ENCODE peak calls at places on chromosomes 2 and 18, in six cellular contexts. One of them, this sample, is unnamed. For H3K4me1 and H3K9me3, the result is how much of the 10 kb centered on the place peaks cover.

GRCh38 chr2:241478166-241478565 is 30.2 kb downstream of the STK25 start:
- DNase-seq in spleen: peak
- DNase-seq in tibial nerve: no peak
- DNase-seq in sigmoid colon: no peak
- DNase-seq in stomach: no peak
- DNase-seq in esophagus squamous epithelium: no peak
- DNase-seq in this sample: peak

GRCh38 chr2:190649035-190649797 is at the start of gene NAB1:
- DNase-seq in spleen: peak
- DNase-seq in tibial nerve: peak
- DNase-seq in sigmoid colon: peak
- DNase-seq in stomach: peak
- DNase-seq in esophagus squamous epithelium: no peak
- DNase-seq in this sample: peak

GRCh38 chr2:129782618-129782960 is 196.9 kb upstream of the RAB6C start:
- DNase-seq in spleen: no peak
- DNase-seq in tibial nerve: no peak
- DNase-seq in sigmoid colon: no peak
- DNase-seq in stomach: no peak
- DNase-seq in esophagus squamous epithelium: no peak
- DNase-seq in this sample: peak

GRCh38 chr2:117941693-117942092 is 72.2 kb downstream of the CCDC93 start:
- DNase-seq in spleen: no peak
- DNase-seq in tibial nerve: no peak
- DNase-seq in sigmoid colon: no peak
- DNase-seq in stomach: no peak
- DNase-seq in esophagus squamous epithelium: no peak
- DNase-seq in this sample: no peak

GRCh38 chr2:177551989-177552413 is 159.4 kb downstream of the AGPS start:
- DNase-seq in spleen: no peak
- DNase-seq in tibial nerve: no peak
- DNase-seq in sigmoid colon: peak
- DNase-seq in stomach: peak
- DNase-seq in esophagus squamous epithelium: no peak
- DNase-seq in this sample: no peak

GRCh38 chr2:217293607-217294006 is 433.7 kb upstream of the TNP1 start:
- DNase-seq in spleen: no peak
- DNase-seq in tibial nerve: no peak
- DNase-seq in sigmoid colon: no peak
- DNase-seq in stomach: no peak
- DNase-seq in esophagus squamous epithelium: no peak
- DNase-seq in this sample: no peak

GRCh38 chr18:75502286-75502685 is 74.8 kb upstream of the SMIM21 start:
- DNase-seq in spleen: no peak
- DNase-seq in tibial nerve: no peak
- DNase-seq in sigmoid colon: no peak
- DNase-seq in stomach: no peak
- DNase-seq in esophagus squamous epithelium: no peak
- DNase-seq in this sample: no peak

GRCh38 chr2:10412380-10412779 is 35.7 kb downstream of the ODC1 start:
- DNase-seq in spleen: no peak
- DNase-seq in tibial nerve: no peak
- DNase-seq in sigmoid colon: no peak
- DNase-seq in stomach: no peak
- DNase-seq in esophagus squamous epithelium: no peak
- DNase-seq in this sample: no peak

GRCh38 chr2:188523901-188524300 is 232.2 kb downstream of the GULP1 start:
- DNase-seq in spleen: no peak
- DNase-seq in tibial nerve: no peak
- DNase-seq in sigmoid colon: no peak
- DNase-seq in stomach: no peak
- DNase-seq in esophagus squamous epithelium: no peak
- DNase-seq in this sample: no peak

GRCh38 chr18:32470136-32470712 is 458 bp downstream of the GAREM1 start:
- DNase-seq in spleen: peak
- DNase-seq in tibial nerve: peak
- DNase-seq in sigmoid colon: peak
- DNase-seq in stomach: peak
- DNase-seq in esophagus squamous epithelium: no peak
- DNase-seq in this sample: no peak

GRCh38 chr2:216341151-216341550 is 31.1 kb downstream of the MARCHF4 start:
- DNase-seq in spleen: no peak
- DNase-seq in tibial nerve: no peak
- DNase-seq in sigmoid colon: no peak
- DNase-seq in stomach: no peak
- DNase-seq in esophagus squamous epithelium: no peak
- DNase-seq in this sample: peak

GRCh38 chr2:215736653-215737290 is 276.6 kb downstream of the MREG start:
- DNase-seq in spleen: no peak
- DNase-seq in tibial nerve: no peak
- DNase-seq in sigmoid colon: no peak
- DNase-seq in stomach: no peak
- DNase-seq in esophagus squamous epithelium: no peak
- DNase-seq in this sample: no peak

GRCh38 chr2:158999458-158999857 is 31.0 kb downstream of the TANC1 start:
- DNase-seq in spleen: no peak
- DNase-seq in tibial nerve: no peak
- DNase-seq in sigmoid colon: no peak
- DNase-seq in stomach: no peak
- DNase-seq in esophagus squamous epithelium: no peak
- DNase-seq in this sample: no peak

GRCh38 chr18:2963048-2963447 is 49.9 kb downstream of the LPIN2 start:
- DNase-seq in spleen: no peak
- DNase-seq in tibial nerve: no peak
- DNase-seq in sigmoid colon: no peak
- DNase-seq in stomach: no peak
- DNase-seq in esophagus squamous epithelium: no peak
- DNase-seq in this sample: no peak

GRCh38 chr2:18483896-18484295 is 76.6 kb downstream of the RDH14 start:
- DNase-seq in spleen: no peak
- DNase-seq in tibial nerve: no peak
- DNase-seq in sigmoid colon: peak
- DNase-seq in stomach: no peak
- DNase-seq in esophagus squamous epithelium: no peak
- DNase-seq in this sample: no peak

GRCh38 chr2:127226520-127227263 is 6.6 kb upstream of the CYP27C1 start:
- DNase-seq in spleen: peak
- DNase-seq in tibial nerve: no peak
- DNase-seq in sigmoid colon: no peak
- DNase-seq in stomach: peak
- DNase-seq in esophagus squamous epithelium: no peak
- DNase-seq in this sample: peak

GRCh38 chr18:74459877-74460276 is 2.8 kb upstream of the DIPK1C start:
- DNase-seq in spleen: no peak
- DNase-seq in tibial nerve: no peak
- DNase-seq in sigmoid colon: no peak
- DNase-seq in stomach: no peak
- DNase-seq in esophagus squamous epithelium: no peak
- DNase-seq in this sample: no peak

GRCh38 chr2:4020153-4020552 is 316.8 kb downstream of the DCDC2C start:
- DNase-seq in spleen: no peak
- DNase-seq in tibial nerve: no peak
- DNase-seq in sigmoid colon: no peak
- DNase-seq in stomach: no peak
- DNase-seq in esophagus squamous epithelium: no peak
- DNase-seq in this sample: no peak

GRCh38 chr2:182915369-182916326 is 49.2 kb upstream of the FRZB start:
- DNase-seq in spleen: no peak
- DNase-seq in tibial nerve: no peak
- DNase-seq in sigmoid colon: no peak
- DNase-seq in stomach: no peak
- DNase-seq in esophagus squamous epithelium: no peak
- DNase-seq in this sample: no peak
- H3K4me1 ChIP-seq in spleen: under half
- H3K4me1 ChIP-seq in tibial nerve: under half
- H3K4me1 ChIP-seq in sigmoid colon: under half
- H3K4me1 ChIP-seq in stomach: under half
- H3K4me1 ChIP-seq in esophagus squamous epithelium: under half
- H3K4me1 ChIP-seq in this sample: under half

GRCh38 chr2:84467389-84467788 is 8.3 kb upstream of the SUCLG1 start:
- DNase-seq in spleen: no peak
- DNase-seq in tibial nerve: no peak
- DNase-seq in sigmoid colon: no peak
- DNase-seq in stomach: no peak
- DNase-seq in esophagus squamous epithelium: no peak
- DNase-seq in this sample: no peak
- H3K9me3 ChIP-seq in spleen: under half
- H3K9me3 ChIP-seq in tibial nerve: under half
- H3K9me3 ChIP-seq in sigmoid colon: under half
- H3K9me3 ChIP-seq in stomach: under half
- H3K9me3 ChIP-seq in esophagus squamous epithelium: under half
- H3K9me3 ChIP-seq in this sample: under half

GRCh38 chr2:136246086-136246669 is 128.2 kb upstream of the CXCR4 start:
- DNase-seq in spleen: peak
- DNase-seq in tibial nerve: no peak
- DNase-seq in sigmoid colon: no peak
- DNase-seq in stomach: peak
- DNase-seq in esophagus squamous epithelium: peak
- DNase-seq in this sample: peak
- TF ChIP-seq POLR2A in spleen: no peak
- TF ChIP-seq POLR2A in tibial nerve: no peak
- TF ChIP-seq POLR2A in sigmoid colon: no peak
- TF ChIP-seq POLR2A in stomach: no peak
- TF ChIP-seq POLR2A in esophagus squamous epithelium: peak
- TF ChIP-seq POLR2A in this sample: no peak

DNA sequence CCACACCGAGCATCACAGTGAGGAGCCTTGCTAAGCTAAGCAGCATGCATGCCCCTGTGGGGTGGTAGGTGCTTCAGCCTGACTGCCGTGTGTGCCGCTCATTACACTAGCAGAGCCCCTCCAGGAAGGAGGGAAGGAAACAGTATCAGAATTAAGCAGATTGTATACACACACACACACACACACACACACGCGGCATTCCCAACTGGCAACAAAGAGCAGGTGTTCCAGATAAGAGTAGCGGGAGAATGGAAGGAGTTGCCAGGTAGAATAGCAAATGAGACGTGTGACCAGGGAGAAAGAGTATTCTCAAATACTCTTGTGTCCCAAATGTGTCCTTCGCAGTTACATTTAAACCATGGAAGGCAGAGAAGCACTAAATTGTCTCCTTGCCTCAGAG is 47.6 kb upstream of the TTC39C start:
- DNase-seq in spleen: no peak
- DNase-seq in tibial nerve: no peak
- DNase-seq in sigmoid colon: no peak
- DNase-seq in stomach: no peak
- DNase-seq in esophagus squamous epithelium: no peak
- DNase-seq in this sample: no peak
- H3K4me1 ChIP-seq in spleen: under half
- H3K4me1 ChIP-seq in tibial nerve: under half
- H3K4me1 ChIP-seq in sigmoid colon: under half
- H3K4me1 ChIP-seq in stomach: under half
- H3K4me1 ChIP-seq in esophagus squamous epithelium: under half
- H3K4me1 ChIP-seq in this sample: under half

GRCh38 chr2:132252191-132252893 is 90.6 kb upstream of the ANKRD30BL start:
- DNase-seq in spleen: peak
- DNase-seq in tibial nerve: no peak
- DNase-seq in sigmoid colon: no peak
- DNase-seq in stomach: no peak
- DNase-seq in esophagus squamous epithelium: no peak
- DNase-seq in this sample: no peak

GRCh38 chr2:132252894-132253264 is 91.1 kb upstream of the ANKRD30BL start:
- DNase-seq in spleen: no peak
- DNase-seq in tibial nerve: no peak
- DNase-seq in sigmoid colon: no peak
- DNase-seq in stomach: no peak
- DNase-seq in esophagus squamous epithelium: no peak
- DNase-seq in this sample: no peak

GRCh38 chr2:132256251-132256902 is 94.6 kb upstream of the ANKRD30BL start:
- DNase-seq in spleen: peak
- DNase-seq in tibial nerve: no peak
- DNase-seq in sigmoid colon: no peak
- DNase-seq in stomach: no peak
- DNase-seq in esophagus squamous epithelium: no peak
- DNase-seq in this sample: peak

GRCh38 chr2:132253496-132254305 is 91.9 kb upstream of the ANKRD30BL start:
- DNase-seq in spleen: peak
- DNase-seq in tibial nerve: no peak
- DNase-seq in sigmoid colon: no peak
- DNase-seq in stomach: no peak
- DNase-seq in esophagus squamous epithelium: no peak
- DNase-seq in this sample: no peak

GRCh38 chr2:132255714-132256113 is 94.0 kb upstream of the ANKRD30BL start:
- DNase-seq in spleen: peak
- DNase-seq in tibial nerve: no peak
- DNase-seq in sigmoid colon: no peak
- DNase-seq in stomach: no peak
- DNase-seq in esophagus squamous epithelium: no peak
- DNase-seq in this sample: peak
- H3K9me3 ChIP-seq in spleen: under half
- H3K9me3 ChIP-seq in tibial nerve: under half
- H3K9me3 ChIP-seq in sigmoid colon: under half
- H3K9me3 ChIP-seq in stomach: under half
- H3K9me3 ChIP-seq in esophagus squamous epithelium: under half
- H3K9me3 ChIP-seq in this sample: under half

DNA sequence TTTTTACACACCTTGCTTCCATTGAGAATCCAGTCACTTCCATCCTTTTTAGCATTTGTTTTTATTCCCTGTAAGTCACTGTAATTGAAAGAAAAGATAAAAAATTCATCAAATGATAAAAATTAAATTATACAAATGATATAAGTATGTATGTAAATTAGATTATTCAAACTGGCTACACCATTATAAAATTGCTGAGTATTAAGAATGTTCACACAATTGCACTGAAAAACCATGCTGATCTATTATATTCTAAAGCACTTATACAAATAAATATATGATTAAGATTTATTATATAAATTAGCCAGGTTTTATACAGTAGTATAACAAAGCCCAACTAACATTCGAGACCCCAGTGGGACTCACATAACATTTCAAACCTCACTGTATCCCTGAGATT is 15.1 kb downstream of the ACADL start:
- DNase-seq in spleen: no peak
- DNase-seq in tibial nerve: no peak
- DNase-seq in sigmoid colon: no peak
- DNase-seq in stomach: no peak
- DNase-seq in esophagus squamous epithelium: no peak
- DNase-seq in this sample: no peak
- TF ChIP-seq POLR2A in spleen: no peak
- TF ChIP-seq POLR2A in tibial nerve: no peak
- TF ChIP-seq POLR2A in sigmoid colon: no peak
- TF ChIP-seq POLR2A in stomach: no peak
- TF ChIP-seq POLR2A in esophagus squamous epithelium: no peak
- TF ChIP-seq POLR2A in this sample: no peak

GRCh38 chr18:57771183-57771582 is 31.9 kb downstream of the ATP8B1 start:
- DNase-seq in spleen: no peak
- DNase-seq in tibial nerve: no peak
- DNase-seq in sigmoid colon: no peak
- DNase-seq in stomach: peak
- DNase-seq in esophagus squamous epithelium: no peak
- DNase-seq in this sample: peak
- H3K4me1 ChIP-seq in spleen: under half
- H3K4me1 ChIP-seq in tibial nerve: under half
- H3K4me1 ChIP-seq in sigmoid colon: under half
- H3K4me1 ChIP-seq in stomach: half or more
- H3K4me1 ChIP-seq in esophagus squamous epithelium: under half
- H3K4me1 ChIP-seq in this sample: under half

DNA sequence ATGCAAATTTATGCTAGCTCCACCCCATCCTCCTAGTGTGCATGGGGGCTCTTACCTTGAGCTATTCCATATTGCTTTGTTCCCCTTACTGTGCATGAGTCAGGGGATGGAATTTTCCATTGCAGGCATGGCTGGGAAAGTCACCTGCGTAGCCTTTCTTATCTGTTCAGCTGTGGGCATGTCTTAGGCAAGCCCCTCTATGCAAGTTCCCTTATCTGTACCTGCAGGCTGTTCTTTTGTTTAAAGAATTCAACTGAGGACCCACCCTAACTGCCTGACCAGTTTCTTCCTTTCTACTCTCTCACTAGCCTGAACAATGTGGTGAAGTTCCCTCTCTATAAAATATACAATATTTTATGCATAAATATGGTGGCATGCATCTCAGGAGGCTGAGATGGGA is 54.2 kb upstream of the CDCA7 start:
- DNase-seq in spleen: no peak
- DNase-seq in tibial nerve: no peak
- DNase-seq in sigmoid colon: no peak
- DNase-seq in stomach: no peak
- DNase-seq in esophagus squamous epithelium: no peak
- DNase-seq in this sample: no peak
- H3K9me3 ChIP-seq in spleen: under half
- H3K9me3 ChIP-seq in tibial nerve: half or more
- H3K9me3 ChIP-seq in sigmoid colon: under half
- H3K9me3 ChIP-seq in stomach: half or more
- H3K9me3 ChIP-seq in esophagus squamous epithelium: under half
- H3K9me3 ChIP-seq in this sample: under half